ENCODE peak calls at places on chromosomes 5 and 9, in seven cellular contexts. Y, A, D, B, T, O and J are unnamed samples.

GRCh38 chr5:151569132-151570046 is 21.7 kb downstream of the FAT2 start:
- DNase-seq in T (no peak), D (no peak), A (no peak), B (no peak), O (no peak), Y (no peak), J (no peak)

GRCh38 chr5:91449083-91449482 is 66.0 kb upstream of the ARRDC3 start:
- DNase-seq in B (no peak), A (no peak), D (no peak), O (peak; percentile 9), Y (no peak), T (no peak), J (no peak)

GRCh38 chr5:111252799-111253564 is 28.8 kb downstream of the CAMK4 start:
- DNase-seq in D (no peak), A (no peak), O (no peak), Y (no peak), B (no peak), T (no peak), J (no peak)

GRCh38 chr5:79552984-79553383 is 39.0 kb upstream of the HOMER1 start:
- DNase-seq in T (no peak), A (no peak), D (peak; percentile 16), B (no peak), O (no peak), Y (no peak), J (no peak)

GRCh38 chr5:132752581-132753125 is 5.4 kb downstream of the CCNI2 start:
- DNase-seq in A (no peak), B (no peak), Y (no peak), O (no peak), D (no peak), T (no peak), J (no peak)

GRCh38 chr5:151182501-151182900 is 24.9 kb upstream of the ANXA6 start:
- DNase-seq in T (no peak), O (no peak), A (no peak), D (no peak), Y (no peak), B (no peak), J (no peak)

GRCh38 chr9:90966475-90967150 is 165.0 kb downstream of the SYK start:
- DNase-seq in A (no peak), Y (peak; percentile 42), O (no peak), D (no peak), B (no peak), T (peak; percentile 78), J (no peak)

GRCh38 chr9:125789196-125789595 is 42.0 kb downstream of the PBX3 start:
- DNase-seq in A (no peak), O (no peak), D (no peak), B (no peak), T (no peak), Y (no peak), J (no peak)

GRCh38 chr5:143826909-143827514 is 15.1 kb downstream of the HMHB1 start:
- DNase-seq in A (no peak), D (no peak), T (peak; percentile 6), B (no peak), Y (peak; percentile 90), O (peak; percentile 15), J (no peak)

GRCh38 chr5:56414056-56414455 is 180.9 kb upstream of the ANKRD55 start:
- DNase-seq in D (no peak), A (no peak), T (no peak), O (no peak), B (no peak), Y (no peak), J (peak; percentile 49)

GRCh38 chr9:15541862-15542261 is 11.0 kb upstream of the CCDC171 start:
- DNase-seq in A (no peak), O (no peak), B (no peak), D (no peak), Y (no peak), T (no peak), J (no peak)

GRCh38 chr9:101026824-101027223 is 1.7 kb upstream of the PLPPR1 start:
- DNase-seq in B (no peak), O (peak; percentile 11), Y (no peak), A (no peak), D (no peak), T (no peak), J (no peak)

GRCh38 chr9:135524130-135524861 is 3.1 kb downstream of the LCN1 start:
- DNase-seq in B (no peak), O (no peak), Y (peak; percentile 7), T (no peak), A (no peak), D (no peak), J (no peak)

GRCh38 chr5:98793223-98793622 is 19.8 kb downstream of the RGMB start:
- DNase-seq in A (no peak), D (no peak), T (no peak), Y (no peak), B (no peak), O (no peak), J (no peak)

GRCh38 chr5:135185461-135186075 is 151.5 kb upstream of the PITX1 start:
- DNase-seq in Y (no peak), A (no peak), T (peak; percentile 75), D (no peak), B (no peak), O (no peak), J (peak; percentile 6)

GRCh38 chr5:54610197-54610898 is 92.8 kb downstream of the SNX18 start:
- DNase-seq in A (peak; percentile 56), Y (no peak), T (peak; percentile 50), D (no peak), B (no peak), O (peak; percentile 33), J (peak; percentile 66)

GRCh38 chr5:147431586-147431985 is 78.3 kb downstream of the DPYSL3 start:
- DNase-seq in A (no peak), Y (no peak), B (no peak), T (no peak), D (no peak), O (no peak), J (peak; percentile 32)

GRCh38 chr5:67354051-67354450 is 157.5 kb upstream of the CD180 start:
- DNase-seq in D (no peak), T (no peak), Y (no peak), O (no peak), A (no peak), B (no peak), J (no peak)

GRCh38 chr9:95316794-95317118 is 753 bp downstream of the FANCC start:
- DNase-seq in Y (peak; percentile 76), D (peak; percentile 25), A (no peak), O (peak; percentile 58), T (peak; percentile 51), B (peak; percentile 49), J (peak; percentile 40)

GRCh38 chr9:130669965-130670364 is 5.6 kb downstream of the PRDM12 start:
- DNase-seq in Y (no peak), A (no peak), D (no peak), O (no peak), B (no peak), T (no peak), J (no peak)
- H3K27me3 ChIP-seq in Y (peaks cover 14% of the 10 kb centered on the region), A (peaks cover 19% of the 10 kb centered on the region), D (peaks cover 43% of the 10 kb centered on the region), O (peaks cover 37% of the 10 kb centered on the region), B (peaks cover 20% of the 10 kb centered on the region), T (peaks cover 29% of the 10 kb centered on the region), J (peaks cover 28% of the 10 kb centered on the region)

DNA sequence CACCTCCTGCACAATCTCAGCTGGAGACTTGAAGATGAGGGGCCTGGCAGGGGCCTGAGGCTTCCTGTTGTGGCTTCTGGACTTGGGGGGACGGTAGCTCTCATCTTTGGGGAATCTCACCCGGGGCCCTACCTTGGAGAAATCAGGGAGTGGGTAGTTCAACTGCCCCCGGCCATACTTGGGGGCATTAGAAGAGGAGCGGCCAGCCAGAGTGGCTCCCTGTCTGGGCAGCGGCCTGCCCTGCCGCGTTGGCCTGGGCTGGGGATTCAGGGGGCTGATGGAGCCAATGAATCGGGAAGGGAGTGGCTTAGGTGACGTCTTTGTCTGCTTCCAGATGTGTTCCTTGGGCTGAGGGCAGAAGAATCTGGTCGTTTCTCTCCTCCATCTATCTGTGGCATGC is 11.2 kb downstream of the AKNA start:
- DNase-seq in Y (no peak), T (no peak), A (no peak), O (no peak), D (no peak), B (no peak), J (no peak)
- H3K27ac ChIP-seq in Y (no peak overlapping the region), T (no peak overlapping the region), A (peak overlapping the region; percentile 21), O (no peak overlapping the region), D (no peak overlapping the region), B (no peak overlapping the region), J (no peak overlapping the region)

GRCh38 chr5:177984565-177985166 is 11.4 kb downstream of the PROP1 start:
- DNase-seq in O (no peak), D (no peak), A (no peak), T (no peak), Y (no peak), B (no peak), J (no peak)
- H3K27me3 ChIP-seq in O (peaks cover 33% of the 10 kb centered on the region), D (peaks cover 42% of the 10 kb centered on the region), A (peaks cover 31% of the 10 kb centered on the region), T (peaks cover 29% of the 10 kb centered on the region), Y (no peaks in the 10 kb centered on the region), B (peaks cover 39% of the 10 kb centered on the region), J (peaks cover 54% of the 10 kb centered on the region)

GRCh38 chr5:103264529-103264928 is 6.0 kb downstream of the MACIR start:
- DNase-seq in O (no peak), B (no peak), T (no peak), A (no peak), D (no peak), Y (no peak), J (no peak)
- H3K27ac ChIP-seq in O (no peak overlapping the region), B (no peak overlapping the region), T (no peak overlapping the region), A (no peak overlapping the region), D (no peak overlapping the region), Y (no peak overlapping the region), J (no peak overlapping the region)

DNA sequence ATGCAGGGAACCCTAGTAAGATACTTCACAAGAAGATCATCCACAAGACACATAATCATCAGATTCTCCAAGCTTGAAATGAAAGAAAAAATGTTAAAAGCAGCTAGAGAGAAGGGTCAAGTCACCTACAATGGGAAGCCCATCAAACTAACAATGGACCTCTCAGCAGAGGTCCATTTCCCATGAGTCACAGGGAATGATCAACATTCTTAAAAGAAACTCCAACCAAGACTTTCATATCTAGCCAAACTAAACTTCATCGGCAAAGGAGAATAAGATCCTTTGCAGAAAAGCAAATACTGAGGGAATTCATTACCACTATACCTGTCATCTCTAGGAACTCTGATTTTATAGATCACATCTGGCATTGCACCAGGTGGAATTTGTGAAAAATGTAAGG is 52.9 kb upstream of the SPATA31E1 start:
- DNase-seq in T (peak; percentile 56), Y (peak; percentile 30), A (no peak), O (no peak), D (no peak), B (no peak), J (no peak)
- H3K27me3 ChIP-seq in T (no peaks in the 10 kb centered on the region), Y (no peaks in the 10 kb centered on the region), A (no peaks in the 10 kb centered on the region), O (peaks cover 6% of the 10 kb centered on the region), D (no peaks in the 10 kb centered on the region), B (no peaks in the 10 kb centered on the region), J (peaks cover 7% of the 10 kb centered on the region)